ENCODE peak calls at places on chromosome 1, in six cellular contexts. D, M, A, K, I and N are unnamed samples.

GRCh38 chr1:160777486-160778089 is 18.4 kb upstream of the LY9 start:
- DNase-seq in D (peak), K (peak), A (no peak), I (no peak), M (no peak), N (peak)

GRCh38 chr1:81044708-81045107 is 756.0 kb upstream of the ADGRL2 start:
- DNase-seq in M (no peak), D (no peak), K (no peak), I (no peak), A (no peak), N (no peak)

GRCh38 chr1:30275926-30276736 is 447.3 kb downstream of the MATN1 start:
- DNase-seq in M (no peak), A (no peak), D (peak), I (no peak), K (no peak), N (no peak)

GRCh38 chr1:43934986-43935324 is 1.4 kb downstream of the ARTN start:
- DNase-seq in I (no peak), A (no peak), D (no peak), K (no peak), M (no peak), N (no peak)

GRCh38 chr1:183850852-183851251 is 45.9 kb downstream of the RGL1 start:
- DNase-seq in D (no peak), K (no peak), A (no peak), I (no peak), M (no peak), N (no peak)

GRCh38 chr1:5981009-5981380 is 11.2 kb downstream of the NPHP4 start:
- DNase-seq in D (no peak), K (no peak), A (no peak), M (no peak), I (no peak), N (no peak)

GRCh38 chr1:20584890-20585289 is 4.0 kb upstream of the CDA start:
- DNase-seq in D (no peak), A (no peak), I (no peak), K (no peak), M (no peak), N (no peak)

GRCh38 chr1:234997201-234998173 is 131.2 kb downstream of the TOMM20 start:
- DNase-seq in D (no peak), K (no peak), M (peak), A (peak), I (no peak), N (no peak)

GRCh38 chr1:67324068-67324467 is 16.4 kb downstream of the IL12RB2 start:
- DNase-seq in I (no peak), D (no peak), K (no peak), M (no peak), A (no peak), N (no peak)

GRCh38 chr1:26195805-26196204 is 5.4 kb downstream of the CATSPER4 start:
- DNase-seq in D (no peak), K (no peak), A (no peak), M (no peak), I (no peak), N (no peak)

GRCh38 chr1:164611754-164612642 is 53.0 kb downstream of the PBX1 start:
- DNase-seq in D (no peak), I (no peak), K (peak), M (peak), A (peak), N (no peak)

GRCh38 chr1:52672946-52673345 is 25.2 kb downstream of the COA7 start:
- DNase-seq in K (no peak), I (no peak), M (no peak), A (no peak), D (no peak), N (no peak)

GRCh38 chr1:74463301-74463988 is 49.0 kb downstream of the LRRC53 start:
- DNase-seq in A (no peak), D (no peak), K (no peak), M (no peak), I (no peak), N (no peak)

GRCh38 chr1:77446841-77447555 is 165.2 kb downstream of the AK5 start:
- DNase-seq in K (no peak), A (no peak), M (no peak), I (no peak), D (no peak), N (no peak)

GRCh38 chr1:25813071-25813733 is 6.6 kb upstream of the MTFR1L start:
- DNase-seq in I (no peak), K (no peak), D (no peak), A (no peak), M (no peak), N (no peak)

GRCh38 chr1:183303325-183303645 is 114.9 kb downstream of the NMNAT2 start:
- DNase-seq in K (no peak), I (no peak), A (no peak), D (no peak), M (no peak), N (no peak)